ENCODE peak calls at places on chromosome 4, in ten cellular contexts. J is psoas muscle; O is lower lobe of right lung; L is sigmoid colon; R is pancreas; D is CD8-positive, alpha-beta T cell; U is left ventricle myocardium inferior; E is body of pancreas; N is H9; I is GM23248. C is an unnamed sample.
A peak's percentile ranks its signal among the peaks of the same experiment; 100 is the strongest.

GRCh38 chr4:11336435-11336834 is 92.3 kb downstream of the HS3ST1 start:
- DNase-seq in O (no peak), N (no peak), I (no peak), L (peak; percentile 63), E (no peak), R (no peak), J (no peak), U (no peak), D (no peak), C (no peak)

GRCh38 chr4:108512615-108513505 is 107.5 kb upstream of the RPL34 start:
- DNase-seq in J (no peak), R (peak; percentile 59), E (peak; percentile 15), I (peak; percentile 37), L (no peak), N (peak; percentile 62), U (peak; percentile 14), D (peak; percentile 31), O (no peak), C (peak; percentile 54)

GRCh38 chr4:89586864-89587263 is 250.1 kb downstream of the SNCA start:
- DNase-seq in N (no peak), I (peak; percentile 36), O (no peak), J (no peak), U (no peak), E (no peak), L (no peak), R (no peak), D (no peak), C (no peak)

GRCh38 chr4:41590591-41590990 is 52.6 kb downstream of the LIMCH1 start:
- DNase-seq in J (no peak), O (no peak), D (no peak), L (no peak), I (no peak), E (peak; percentile 21), N (no peak), R (no peak), U (no peak), C (peak; percentile 76)

GRCh38 chr4:93743638-93744037 is 84.9 kb upstream of the ATOH1 start:
- DNase-seq in L (no peak), U (no peak), O (no peak), N (no peak), E (no peak), I (no peak), J (no peak), R (no peak), D (no peak), C (no peak)

GRCh38 chr4:125003840-125004239 is 291.3 kb upstream of the ANKRD50 start:
- DNase-seq in D (no peak), N (no peak), E (no peak), J (no peak), L (no peak), R (no peak), O (no peak), U (no peak), I (no peak), C (no peak)

GRCh38 chr4:3067473-3068001 is 6.8 kb downstream of the HTT-AS start:
- DNase-seq in D (no peak), N (no peak), R (no peak), U (no peak), I (no peak), E (no peak), J (no peak), L (no peak), O (no peak), C (no peak)

GRCh38 chr4:76896731-76897521 is 1.0 kb downstream of the SOWAHB start:
- DNase-seq in D (no peak), U (peak; percentile 17), N (peak; percentile 62), I (peak; percentile 51), O (peak; percentile 65), R (peak; percentile 82), L (no peak), E (peak; percentile 62), J (no peak), C (peak; percentile 35)

GRCh38 chr4:16710198-16710597 is 188.2 kb downstream of the LDB2 start:
- DNase-seq in J (no peak), D (no peak), I (no peak), R (no peak), E (no peak), U (no peak), O (no peak), L (no peak), N (no peak), C (no peak)

DNA sequence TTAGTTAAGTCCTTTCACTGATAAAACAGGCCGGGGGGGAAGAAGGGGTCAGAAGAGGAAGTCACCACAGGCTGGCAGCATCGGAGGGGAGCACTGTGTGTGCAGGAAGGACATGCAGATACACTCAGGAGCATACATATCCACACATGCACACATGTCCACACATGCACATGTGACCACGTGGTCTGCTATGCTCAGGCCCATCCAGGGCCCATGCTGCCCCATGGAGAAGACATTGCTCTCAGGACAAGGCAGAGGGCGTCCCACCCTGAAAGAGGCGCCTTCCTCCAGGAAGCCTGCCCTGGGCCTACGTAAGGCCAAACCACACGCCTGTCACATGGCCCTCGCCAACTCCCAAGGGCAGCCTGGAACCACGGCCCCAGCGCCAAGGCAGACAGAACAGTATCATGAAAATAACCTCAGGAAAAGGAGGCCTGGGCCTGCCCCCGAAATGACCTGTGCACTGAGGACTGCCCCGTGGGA is 15.8 kb downstream of the WDR1 start:
- DNase-seq in I (no peak), O (peak; percentile 79), E (no peak), L (peak; percentile 75), R (no peak), D (no peak), U (no peak), N (no peak), J (no peak), C (no peak)
- H3K4me1 ChIP-seq in I (peaks cover 81% of the 10 kb centered on the region), O (peaks cover 61% of the 10 kb centered on the region), E (no peaks in the 10 kb centered on the region), L (peaks cover 100% of the 10 kb centered on the region), R (no peaks in the 10 kb centered on the region), D (peaks cover 97% of the 10 kb centered on the region), U (peaks cover 94% of the 10 kb centered on the region), N (peaks cover 3% of the 10 kb centered on the region), J (peaks cover 97% of the 10 kb centered on the region), C (no peaks in the 10 kb centered on the region)

DNA sequence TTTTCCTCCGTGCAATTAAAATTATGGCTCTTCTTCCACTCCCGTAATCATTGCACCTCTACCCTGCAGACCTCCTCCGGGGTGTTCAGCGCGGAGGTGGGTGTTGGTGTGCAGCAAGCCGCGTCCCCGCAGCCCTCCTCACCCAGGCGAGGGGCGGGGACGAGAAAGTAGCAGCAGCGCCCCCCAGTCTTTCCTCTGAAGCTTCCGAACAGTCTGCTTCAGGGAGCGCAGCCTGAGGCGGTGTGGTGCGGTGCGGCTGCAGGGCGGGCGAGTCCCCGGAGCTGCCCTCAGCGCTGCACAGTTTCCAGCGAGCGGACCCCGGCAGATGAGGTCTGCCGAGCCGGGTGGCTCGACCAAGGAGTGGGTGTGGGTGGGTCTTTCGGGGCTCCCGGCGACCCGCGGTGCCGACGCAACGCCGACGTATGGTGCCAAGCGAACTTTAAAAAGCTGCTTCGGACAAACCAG is at the start of gene FRAS1:
- DNase-seq in D (no peak), J (peak; percentile 49), R (peak; percentile 72), E (peak; percentile 38), L (peak; percentile 68), U (peak; percentile 26), N (peak; percentile 68), I (peak; percentile 69), O (peak; percentile 45), C (peak; percentile 82)
- H3K27me3 ChIP-seq in D (peaks cover 23% of the 10 kb centered on the region), J (no peaks in the 10 kb centered on the region), R (no peaks in the 10 kb centered on the region), E (no peaks in the 10 kb centered on the region), L (no peaks in the 10 kb centered on the region), U (no peaks in the 10 kb centered on the region), N (no peaks in the 10 kb centered on the region), I (no peaks in the 10 kb centered on the region), O (peaks cover 25% of the 10 kb centered on the region), C (no peaks in the 10 kb centered on the region)

GRCh38 chr4:86921608-86922252 is 13.1 kb upstream of the AFF1 start:
- DNase-seq in N (no peak), O (no peak), R (no peak), E (no peak), L (no peak), U (no peak), J (no peak), D (no peak), I (peak; percentile 69), C (no peak)
- H3K4me1 ChIP-seq in N (no peaks in the 10 kb centered on the region), O (peaks cover 18% of the 10 kb centered on the region), R (no peaks in the 10 kb centered on the region), E (no peaks in the 10 kb centered on the region), L (no peaks in the 10 kb centered on the region), U (peaks cover 4% of the 10 kb centered on the region), J (peaks cover 9% of the 10 kb centered on the region), D (no peaks in the 10 kb centered on the region), I (peaks cover 47% of the 10 kb centered on the region), C (no peaks in the 10 kb centered on the region)

GRCh38 chr4:111934294-111934693 is 211.0 kb upstream of the FAM241A start:
- DNase-seq in N (no peak), O (no peak), R (no peak), D (no peak), J (no peak), L (no peak), E (no peak), I (peak; percentile 38), U (no peak), C (no peak)
- H3K27me3 ChIP-seq in N (no peaks in the 10 kb centered on the region), O (no peaks in the 10 kb centered on the region), R (peaks cover 9% of the 10 kb centered on the region), D (no peaks in the 10 kb centered on the region), J (no peaks in the 10 kb centered on the region), L (peaks cover 6% of the 10 kb centered on the region), E (no peaks in the 10 kb centered on the region), I (no peaks in the 10 kb centered on the region), U (peaks cover 11% of the 10 kb centered on the region), C (no peaks in the 10 kb centered on the region)

GRCh38 chr4:21991050-21991449 is 42.5 kb upstream of the KCNIP4 start:
- DNase-seq in N (no peak), D (no peak), J (no peak), E (no peak), R (no peak), L (peak; percentile 85), I (peak; percentile 22), O (no peak), U (no peak), C (no peak)

GRCh38 chr4:21991537-21991936 is 43.0 kb upstream of the KCNIP4 start:
- DNase-seq in I (no peak), L (no peak), R (no peak), J (no peak), D (no peak), E (no peak), O (no peak), U (no peak), N (no peak), C (no peak)

GRCh38 chr4:21992330-21992729 is 43.8 kb upstream of the KCNIP4 start:
- DNase-seq in E (no peak), J (no peak), I (peak; percentile 57), O (no peak), R (no peak), L (no peak), N (no peak), D (no peak), U (no peak), C (no peak)
- H3K4me1 ChIP-seq in E (no peaks in the 10 kb centered on the region), J (no peaks in the 10 kb centered on the region), I (peaks cover 21% of the 10 kb centered on the region), O (no peaks in the 10 kb centered on the region), R (no peaks in the 10 kb centered on the region), L (peaks cover 11% of the 10 kb centered on the region), N (no peaks in the 10 kb centered on the region), D (no peaks in the 10 kb centered on the region), U (no peaks in the 10 kb centered on the region), C (no peaks in the 10 kb centered on the region)

GRCh38 chr4:4386736-4387392 is at the start of gene NSG1:
- DNase-seq in J (peak; percentile 46), U (peak; percentile 29), O (no peak), R (peak; percentile 70), D (peak; percentile 47), L (no peak), I (peak; percentile 60), N (no peak), E (no peak), C (peak; percentile 78)
- H3K27me3 ChIP-seq in J (peaks cover 35% of the 10 kb centered on the region), U (peaks cover 79% of the 10 kb centered on the region), O (peaks cover 65% of the 10 kb centered on the region), R (peaks cover 9% of the 10 kb centered on the region), D (no peaks in the 10 kb centered on the region), L (peaks cover 78% of the 10 kb centered on the region), I (peaks cover 72% of the 10 kb centered on the region), N (peaks cover 2% of the 10 kb centered on the region), E (no peaks in the 10 kb centered on the region), C (no peaks in the 10 kb centered on the region)

GRCh38 chr4:139845481-139846093 is 180.0 kb downstream of the MGST2 start:
- DNase-seq in N (no peak), E (no peak), I (no peak), L (no peak), U (no peak), J (no peak), O (no peak), D (no peak), R (no peak), C (no peak)
- H3K4me1 ChIP-seq in N (peaks cover 7% of the 10 kb centered on the region), E (peaks cover 24% of the 10 kb centered on the region), I (no peaks in the 10 kb centered on the region), L (no peaks in the 10 kb centered on the region), U (peaks cover 8% of the 10 kb centered on the region), J (no peaks in the 10 kb centered on the region), O (peaks cover 7% of the 10 kb centered on the region), D (no peaks in the 10 kb centered on the region), R (peaks cover 6% of the 10 kb centered on the region), C (peaks cover 79% of the 10 kb centered on the region)